ENCODE peak calls at places on chromosomes 2 and 18, in ten cellular contexts. K, C, W, O, V, G, R, D, M and I are unnamed samples.

GRCh38 chr2:191049728-191050639 is 36.0 kb upstream of the STAT1 start:
- DNase-seq in D (no peak), K (no peak), G (no peak), O (no peak), R (no peak), M (no peak), W (no peak), V (peak), C (no peak), I (no peak)

GRCh38 chr18:3584266-3584665 is 134.3 kb downstream of the TGIF1 start:
- DNase-seq in V (no peak), K (no peak), R (no peak), D (no peak), C (no peak), W (no peak), G (no peak), O (no peak), M (no peak), I (no peak)

GRCh38 chr2:195820373-195820772 is 163.3 kb downstream of the SLC39A10 start:
- DNase-seq in V (no peak), K (no peak), W (no peak), O (peak), M (no peak), G (no peak), C (no peak), D (peak), R (no peak), I (no peak)

GRCh38 chr2:102514061-102514785 is 41.2 kb downstream of the SLC9A4 start:
- DNase-seq in V (no peak), G (no peak), C (peak), R (no peak), O (peak), W (peak), K (no peak), D (peak), M (no peak), I (no peak)

GRCh38 chr18:70181015-70181414 is 24.5 kb downstream of the RTTN start:
- DNase-seq in K (no peak), R (no peak), O (peak), D (peak), G (no peak), V (no peak), C (no peak), M (no peak), W (no peak), I (no peak)

GRCh38 chr18:26424428-26425147 is 123.8 kb downstream of the KCTD1 start:
- DNase-seq in V (no peak), D (no peak), O (no peak), W (no peak), K (no peak), G (no peak), C (no peak), M (no peak), R (no peak), I (no peak)

GRCh38 chr2:132627542-132627941 is 42.5 kb downstream of the LYPD1 start:
- DNase-seq in C (no peak), M (no peak), G (no peak), D (no peak), O (no peak), R (no peak), V (no peak), K (no peak), W (no peak), I (no peak)

GRCh38 chr2:126788113-126788512 is 110.6 kb upstream of the TEX51 start:
- DNase-seq in G (no peak), D (no peak), V (no peak), C (no peak), K (no peak), R (no peak), W (no peak), O (no peak), M (no peak), I (no peak)

GRCh38 chr18:58183226-58183625 is 139.2 kb downstream of the NEDD4L start:
- DNase-seq in D (no peak), K (peak), O (no peak), R (peak), W (no peak), V (no peak), M (no peak), C (no peak), G (no peak), I (no peak)

GRCh38 chr2:150617351-150617750 is 129.9 kb upstream of the RND3 start:
- DNase-seq in G (no peak), V (no peak), K (no peak), C (no peak), W (no peak), M (no peak), D (peak), O (no peak), R (no peak), I (no peak)

GRCh38 chr2:231332872-231333500 is 62.5 kb upstream of the B3GNT7 start:
- DNase-seq in M (no peak), C (no peak), K (no peak), D (peak), O (no peak), G (no peak), R (no peak), W (no peak), V (no peak), I (no peak)

GRCh38 chr2:242098445-242099128 is 229.1 kb downstream of the RTP5 start:
- DNase-seq in O (no peak), M (no peak), R (no peak), K (no peak), D (no peak), G (no peak), V (peak), W (no peak), C (no peak), I (no peak)